ENCODE peak calls at places on chromosomes 2 and 18, in nine cellular contexts. D is Daoy, I is T-helper 1 cell, B is HTR-8/SVneo, J is NCI-H524, W is EL, O is stromal cell of bone marrow, Q is BE2C, E is type B pancreatic cell. H is an unnamed sample.
A peak's percentile ranks its signal among the peaks of the same experiment; 100 is the strongest.

GRCh38 chr18:22026889-22027288 is 142.5 kb upstream of the GATA6 start:
- DNase-seq in E (no peak), J (peak; percentile 58), B (no peak), D (no peak), Q (no peak), W (no peak), O (no peak), I (no peak), H (no peak)

GRCh38 chr2:24329700-24330099 is 30.6 kb downstream of the ITSN2 start:
- DNase-seq in B (no peak), W (no peak), O (no peak), J (no peak), E (no peak), Q (no peak), I (no peak), D (no peak), H (no peak)

GRCh38 chr2:145759228-145759940 is 1239.5 kb upstream of the ZEB2 start:
- DNase-seq in I (no peak), B (no peak), Q (no peak), O (no peak), E (no peak), J (no peak), D (no peak), W (no peak), H (no peak)

GRCh38 chr2:112985090-112985489 is 7.3 kb downstream of the IL36G start:
- DNase-seq in O (no peak), J (no peak), D (no peak), B (no peak), Q (no peak), W (no peak), I (no peak), E (no peak), H (no peak)

GRCh38 chr2:45651415-45652089 is at the start of gene PRKCE:
- DNase-seq in W (peak; percentile 30), E (peak; percentile 73), B (peak; percentile 37), Q (peak; percentile 62), I (peak; percentile 30), J (peak; percentile 41), O (no peak), D (peak; percentile 69), H (peak; percentile 71)

GRCh38 chr2:158047156-158047611 is 54.5 kb upstream of the UPP2 start:
- DNase-seq in O (no peak), I (no peak), D (no peak), J (no peak), E (no peak), W (no peak), B (no peak), Q (no peak), H (no peak)

GRCh38 chr2:69083126-69083733 is 70.3 kb downstream of the ANTXR1 start:
- DNase-seq in D (peak; percentile 11), I (no peak), B (peak; percentile 27), W (peak; percentile 52), O (peak; percentile 48), J (no peak), E (no peak), Q (no peak), H (peak; percentile 12)

GRCh38 chr2:11179899-11180298 is 24.6 kb downstream of the SLC66A3 start:
- DNase-seq in B (no peak), I (no peak), D (no peak), W (no peak), Q (no peak), E (no peak), O (no peak), J (no peak), H (no peak)

GRCh38 chr2:239152239-239152915 is 248.4 kb downstream of the HDAC4 start:
- DNase-seq in Q (no peak), J (no peak), O (no peak), B (no peak), W (no peak), D (no peak), E (peak; percentile 48), I (no peak), H (no peak)

GRCh38 chr2:120937736-120938131 is 202.1 kb downstream of the GLI2 start:
- DNase-seq in E (no peak), J (no peak), O (peak; percentile 38), D (no peak), B (peak; percentile 56), W (peak; percentile 73), I (no peak), Q (no peak), H (no peak)

GRCh38 chr2:27379840-27380625 is 501 bp downstream of the ZNF513 start:
- DNase-seq in B (peak; percentile 29), Q (no peak), O (no peak), E (no peak), J (peak; percentile 39), W (peak; percentile 42), I (peak; percentile 38), D (peak; percentile 67), H (peak; percentile 46)

GRCh38 chr2:55590810-55591440 is 26.5 kb downstream of the PPP4R3B start:
- DNase-seq in B (peak; percentile 56), W (peak; percentile 80), E (no peak), D (peak; percentile 73), I (no peak), J (no peak), O (peak; percentile 54), Q (no peak), H (no peak)

GRCh38 chr2:48444404-48444803 is 85.5 kb upstream of the STON1 start:
- DNase-seq in E (no peak), I (no peak), B (no peak), O (no peak), W (no peak), J (no peak), D (no peak), Q (no peak), H (no peak)

GRCh38 chr2:237616373-237617304 is 10.7 kb upstream of the LRRFIP1 start:
- DNase-seq in D (no peak), I (no peak), E (no peak), B (no peak), J (no peak), O (peak; percentile 73), Q (no peak), W (peak; percentile 70), H (peak; percentile 53)

GRCh38 chr2:95392730-95393455 is 9.6 kb upstream of the FAHD2A start:
- DNase-seq in W (no peak), E (no peak), J (no peak), O (no peak), Q (no peak), B (no peak), D (no peak), I (no peak), H (no peak)

H was measured in SJCRH30.